ENCODE peak calls at places on chromosomes 16 and 17, in four cellular contexts. One of them, this sample, is unnamed.

GRCh38 chr16:20191566-20191965 is 117.9 kb upstream of the GPR139 start:
- DNase-seq in CD14-positive monocyte: no peak
- DNase-seq in activated T-helper 1 cell treated with anti-CD3 and anti-CD28 coated beads, Interleukin-12 subunit alpha, Interleukin-12 subunit beta, Interleukin-2, Interleukin-4 antibody, amounts not matched to agents 30 ng/mL and 10 ng/mL and 1 ng/mL, durations not matched to agents 14 hours and 24 hours and 36 hours: no peak
- DNase-seq in stimulated activated CD4-positive, alpha-beta T cell treated with anti-CD3 and anti-CD28 coated beads, Interleukin-2, amount 100 ng/mL, for 48 hours: no peak
- DNase-seq in this sample: no peak

GRCh38 chr17:7883781-7884386 is 4.7 kb upstream of the CHD3 start:
- DNase-seq in CD14-positive monocyte: no peak
- DNase-seq in activated T-helper 1 cell treated with anti-CD3 and anti-CD28 coated beads, Interleukin-12 subunit alpha, Interleukin-12 subunit beta, Interleukin-2, Interleukin-4 antibody, amounts not matched to agents 30 ng/mL and 10 ng/mL and 1 ng/mL, durations not matched to agents 14 hours and 24 hours and 36 hours: peak
- DNase-seq in stimulated activated CD4-positive, alpha-beta T cell treated with anti-CD3 and anti-CD28 coated beads, Interleukin-2, amount 100 ng/mL, for 48 hours: no peak
- DNase-seq in this sample: peak

GRCh38 chr17:45246861-45247428 is 14.9 kb downstream of the SPATA32 start:
- DNase-seq in CD14-positive monocyte: no peak
- DNase-seq in activated T-helper 1 cell treated with anti-CD3 and anti-CD28 coated beads, Interleukin-12 subunit alpha, Interleukin-12 subunit beta, Interleukin-2, Interleukin-4 antibody, amounts not matched to agents 30 ng/mL and 10 ng/mL and 1 ng/mL, durations not matched to agents 14 hours and 24 hours and 36 hours: no peak
- DNase-seq in stimulated activated CD4-positive, alpha-beta T cell treated with anti-CD3 and anti-CD28 coated beads, Interleukin-2, amount 100 ng/mL, for 48 hours: no peak
- DNase-seq in this sample: no peak

GRCh38 chr17:83065660-83066542 is 13.5 kb upstream of the METRNL start:
- DNase-seq in CD14-positive monocyte: peak
- DNase-seq in activated T-helper 1 cell treated with anti-CD3 and anti-CD28 coated beads, Interleukin-12 subunit alpha, Interleukin-12 subunit beta, Interleukin-2, Interleukin-4 antibody, amounts not matched to agents 30 ng/mL and 10 ng/mL and 1 ng/mL, durations not matched to agents 14 hours and 24 hours and 36 hours: no peak
- DNase-seq in stimulated activated CD4-positive, alpha-beta T cell treated with anti-CD3 and anti-CD28 coated beads, Interleukin-2, amount 100 ng/mL, for 48 hours: no peak
- DNase-seq in this sample: no peak

GRCh38 chr17:1797323-1797722 is 32.4 kb downstream of the SMYD4 start:
- DNase-seq in CD14-positive monocyte: no peak
- DNase-seq in activated T-helper 1 cell treated with anti-CD3 and anti-CD28 coated beads, Interleukin-12 subunit alpha, Interleukin-12 subunit beta, Interleukin-2, Interleukin-4 antibody, amounts not matched to agents 30 ng/mL and 10 ng/mL and 1 ng/mL, durations not matched to agents 14 hours and 24 hours and 36 hours: no peak
- DNase-seq in stimulated activated CD4-positive, alpha-beta T cell treated with anti-CD3 and anti-CD28 coated beads, Interleukin-2, amount 100 ng/mL, for 48 hours: no peak
- DNase-seq in this sample: no peak

GRCh38 chr17:48615963-48616718 is 1.0 kb upstream of the HOXB8 start:
- DNase-seq in CD14-positive monocyte: no peak
- DNase-seq in activated T-helper 1 cell treated with anti-CD3 and anti-CD28 coated beads, Interleukin-12 subunit alpha, Interleukin-12 subunit beta, Interleukin-2, Interleukin-4 antibody, amounts not matched to agents 30 ng/mL and 10 ng/mL and 1 ng/mL, durations not matched to agents 14 hours and 24 hours and 36 hours: no peak
- DNase-seq in stimulated activated CD4-positive, alpha-beta T cell treated with anti-CD3 and anti-CD28 coated beads, Interleukin-2, amount 100 ng/mL, for 48 hours: no peak
- DNase-seq in this sample: peak

GRCh38 chr17:42548070-42548837 is 4.5 kb upstream of the HSD17B1 start:
- DNase-seq in CD14-positive monocyte: no peak
- DNase-seq in activated T-helper 1 cell treated with anti-CD3 and anti-CD28 coated beads, Interleukin-12 subunit alpha, Interleukin-12 subunit beta, Interleukin-2, Interleukin-4 antibody, amounts not matched to agents 30 ng/mL and 10 ng/mL and 1 ng/mL, durations not matched to agents 14 hours and 24 hours and 36 hours: peak
- DNase-seq in stimulated activated CD4-positive, alpha-beta T cell treated with anti-CD3 and anti-CD28 coated beads, Interleukin-2, amount 100 ng/mL, for 48 hours: peak
- DNase-seq in this sample: no peak

GRCh38 chr17:82330322-82331239 is 3.0 kb downstream of the SECTM1 start:
- DNase-seq in CD14-positive monocyte: no peak
- DNase-seq in activated T-helper 1 cell treated with anti-CD3 and anti-CD28 coated beads, Interleukin-12 subunit alpha, Interleukin-12 subunit beta, Interleukin-2, Interleukin-4 antibody, amounts not matched to agents 30 ng/mL and 10 ng/mL and 1 ng/mL, durations not matched to agents 14 hours and 24 hours and 36 hours: no peak
- DNase-seq in stimulated activated CD4-positive, alpha-beta T cell treated with anti-CD3 and anti-CD28 coated beads, Interleukin-2, amount 100 ng/mL, for 48 hours: no peak
- DNase-seq in this sample: peak

GRCh38 chr17:3512512-3513171 is 36.8 kb downstream of the ASPA start:
- DNase-seq in CD14-positive monocyte: no peak
- DNase-seq in activated T-helper 1 cell treated with anti-CD3 and anti-CD28 coated beads, Interleukin-12 subunit alpha, Interleukin-12 subunit beta, Interleukin-2, Interleukin-4 antibody, amounts not matched to agents 30 ng/mL and 10 ng/mL and 1 ng/mL, durations not matched to agents 14 hours and 24 hours and 36 hours: no peak
- DNase-seq in stimulated activated CD4-positive, alpha-beta T cell treated with anti-CD3 and anti-CD28 coated beads, Interleukin-2, amount 100 ng/mL, for 48 hours: no peak
- DNase-seq in this sample: no peak

GRCh38 chr16:64975821-64976220 is 146.0 kb downstream of the CDH11 start:
- DNase-seq in CD14-positive monocyte: no peak
- DNase-seq in activated T-helper 1 cell treated with anti-CD3 and anti-CD28 coated beads, Interleukin-12 subunit alpha, Interleukin-12 subunit beta, Interleukin-2, Interleukin-4 antibody, amounts not matched to agents 30 ng/mL and 10 ng/mL and 1 ng/mL, durations not matched to agents 14 hours and 24 hours and 36 hours: no peak
- DNase-seq in stimulated activated CD4-positive, alpha-beta T cell treated with anti-CD3 and anti-CD28 coated beads, Interleukin-2, amount 100 ng/mL, for 48 hours: no peak
- DNase-seq in this sample: no peak

GRCh38 chr17:74454197-74455024 is 12.0 kb upstream of the CD300A start:
- DNase-seq in CD14-positive monocyte: peak
- DNase-seq in activated T-helper 1 cell treated with anti-CD3 and anti-CD28 coated beads, Interleukin-12 subunit alpha, Interleukin-12 subunit beta, Interleukin-2, Interleukin-4 antibody, amounts not matched to agents 30 ng/mL and 10 ng/mL and 1 ng/mL, durations not matched to agents 14 hours and 24 hours and 36 hours: no peak
- DNase-seq in stimulated activated CD4-positive, alpha-beta T cell treated with anti-CD3 and anti-CD28 coated beads, Interleukin-2, amount 100 ng/mL, for 48 hours: no peak
- DNase-seq in this sample: peak

GRCh38 chr17:77829871-77830799 is 128.4 kb upstream of the TNRC6C start:
- DNase-seq in CD14-positive monocyte: peak
- DNase-seq in activated T-helper 1 cell treated with anti-CD3 and anti-CD28 coated beads, Interleukin-12 subunit alpha, Interleukin-12 subunit beta, Interleukin-2, Interleukin-4 antibody, amounts not matched to agents 30 ng/mL and 10 ng/mL and 1 ng/mL, durations not matched to agents 14 hours and 24 hours and 36 hours: no peak
- DNase-seq in stimulated activated CD4-positive, alpha-beta T cell treated with anti-CD3 and anti-CD28 coated beads, Interleukin-2, amount 100 ng/mL, for 48 hours: no peak
- DNase-seq in this sample: peak

GRCh38 chr17:16551878-16552636 is 16.9 kb downstream of the ZNF287 start:
- DNase-seq in CD14-positive monocyte: no peak
- DNase-seq in activated T-helper 1 cell treated with anti-CD3 and anti-CD28 coated beads, Interleukin-12 subunit alpha, Interleukin-12 subunit beta, Interleukin-2, Interleukin-4 antibody, amounts not matched to agents 30 ng/mL and 10 ng/mL and 1 ng/mL, durations not matched to agents 14 hours and 24 hours and 36 hours: no peak
- DNase-seq in stimulated activated CD4-positive, alpha-beta T cell treated with anti-CD3 and anti-CD28 coated beads, Interleukin-2, amount 100 ng/mL, for 48 hours: no peak
- DNase-seq in this sample: no peak

GRCh38 chr17:30961213-30962188 is 9.3 kb upstream of the RNF135 start:
- DNase-seq in CD14-positive monocyte: no peak
- DNase-seq in activated T-helper 1 cell treated with anti-CD3 and anti-CD28 coated beads, Interleukin-12 subunit alpha, Interleukin-12 subunit beta, Interleukin-2, Interleukin-4 antibody, amounts not matched to agents 30 ng/mL and 10 ng/mL and 1 ng/mL, durations not matched to agents 14 hours and 24 hours and 36 hours: no peak
- DNase-seq in stimulated activated CD4-positive, alpha-beta T cell treated with anti-CD3 and anti-CD28 coated beads, Interleukin-2, amount 100 ng/mL, for 48 hours: no peak
- DNase-seq in this sample: peak

GRCh38 chr17:45956090-45956489 is 43.0 kb upstream of the STH start:
- DNase-seq in CD14-positive monocyte: no peak
- DNase-seq in activated T-helper 1 cell treated with anti-CD3 and anti-CD28 coated beads, Interleukin-12 subunit alpha, Interleukin-12 subunit beta, Interleukin-2, Interleukin-4 antibody, amounts not matched to agents 30 ng/mL and 10 ng/mL and 1 ng/mL, durations not matched to agents 14 hours and 24 hours and 36 hours: no peak
- DNase-seq in stimulated activated CD4-positive, alpha-beta T cell treated with anti-CD3 and anti-CD28 coated beads, Interleukin-2, amount 100 ng/mL, for 48 hours: no peak
- DNase-seq in this sample: no peak

GRCh38 chr16:71669926-71670536 is 44.0 kb downstream of the MARVELD3 start:
- DNase-seq in CD14-positive monocyte: no peak
- DNase-seq in activated T-helper 1 cell treated with anti-CD3 and anti-CD28 coated beads, Interleukin-12 subunit alpha, Interleukin-12 subunit beta, Interleukin-2, Interleukin-4 antibody, amounts not matched to agents 30 ng/mL and 10 ng/mL and 1 ng/mL, durations not matched to agents 14 hours and 24 hours and 36 hours: no peak
- DNase-seq in stimulated activated CD4-positive, alpha-beta T cell treated with anti-CD3 and anti-CD28 coated beads, Interleukin-2, amount 100 ng/mL, for 48 hours: no peak
- DNase-seq in this sample: no peak

GRCh38 chr17:79045830-79046500 is 22.0 kb downstream of the C1QTNF1 start:
- DNase-seq in CD14-positive monocyte: no peak
- DNase-seq in activated T-helper 1 cell treated with anti-CD3 and anti-CD28 coated beads, Interleukin-12 subunit alpha, Interleukin-12 subunit beta, Interleukin-2, Interleukin-4 antibody, amounts not matched to agents 30 ng/mL and 10 ng/mL and 1 ng/mL, durations not matched to agents 14 hours and 24 hours and 36 hours: peak
- DNase-seq in stimulated activated CD4-positive, alpha-beta T cell treated with anti-CD3 and anti-CD28 coated beads, Interleukin-2, amount 100 ng/mL, for 48 hours: peak
- DNase-seq in this sample: peak

GRCh38 chr17:37506678-37507077 is 17.0 kb downstream of the DUSP14 start:
- DNase-seq in CD14-positive monocyte: no peak
- DNase-seq in activated T-helper 1 cell treated with anti-CD3 and anti-CD28 coated beads, Interleukin-12 subunit alpha, Interleukin-12 subunit beta, Interleukin-2, Interleukin-4 antibody, amounts not matched to agents 30 ng/mL and 10 ng/mL and 1 ng/mL, durations not matched to agents 14 hours and 24 hours and 36 hours: no peak
- DNase-seq in stimulated activated CD4-positive, alpha-beta T cell treated with anti-CD3 and anti-CD28 coated beads, Interleukin-2, amount 100 ng/mL, for 48 hours: no peak
- DNase-seq in this sample: peak

This sample was measured in A172.